ENCODE peak calls at places on chromosomes 4 and X, in six cellular contexts. One of them, this sample, is unnamed.

GRCh38 chr4:34731045-34731444 is 1513.3 kb downstream of the ARAP2 start:
- DNase-seq in MCF 10A: peak
- DNase-seq in ascending aorta: no peak
- DNase-seq in tibial artery: no peak
- DNase-seq in CD14-positive monocyte: no peak
- DNase-seq in SK-N-SH: no peak
- DNase-seq in this sample: peak

GRCh38 chr4:76706581-76706980 is 191.4 kb downstream of the SOWAHB start:
- DNase-seq in MCF 10A: peak
- DNase-seq in ascending aorta: no peak
- DNase-seq in tibial artery: no peak
- DNase-seq in CD14-positive monocyte: no peak
- DNase-seq in SK-N-SH: no peak
- DNase-seq in this sample: peak

GRCh38 chrX:119041175-119041574 is 31.6 kb upstream of the CT47C1 start:
- DNase-seq in MCF 10A: peak
- DNase-seq in ascending aorta: peak
- DNase-seq in tibial artery: peak
- DNase-seq in CD14-positive monocyte: peak
- DNase-seq in SK-N-SH: no peak
- DNase-seq in this sample: peak

GRCh38 chr4:5504486-5504885 is 203.9 kb downstream of the EVC2 start:
- DNase-seq in MCF 10A: peak
- DNase-seq in ascending aorta: no peak
- DNase-seq in tibial artery: no peak
- DNase-seq in CD14-positive monocyte: no peak
- DNase-seq in SK-N-SH: no peak
- DNase-seq in this sample: peak

GRCh38 chrX:118216086-118216485 is 99.5 kb upstream of the KLHL13 start:
- DNase-seq in MCF 10A: no peak
- DNase-seq in ascending aorta: no peak
- DNase-seq in tibial artery: no peak
- DNase-seq in CD14-positive monocyte: no peak
- DNase-seq in SK-N-SH: no peak
- DNase-seq in this sample: no peak

GRCh38 chr4:83852085-83852451 is 316.2 kb downstream of the GPAT3 start:
- DNase-seq in MCF 10A: peak
- DNase-seq in ascending aorta: no peak
- DNase-seq in tibial artery: no peak
- DNase-seq in CD14-positive monocyte: no peak
- DNase-seq in SK-N-SH: no peak
- DNase-seq in this sample: peak

GRCh38 chr4:148557793-148558192 is 115.6 kb upstream of the NR3C2 start:
- DNase-seq in MCF 10A: no peak
- DNase-seq in ascending aorta: no peak
- DNase-seq in tibial artery: no peak
- DNase-seq in CD14-positive monocyte: no peak
- DNase-seq in SK-N-SH: no peak
- DNase-seq in this sample: no peak

GRCh38 chr4:8495803-8496202 is 55.2 kb downstream of the TRMT44 start:
- DNase-seq in MCF 10A: no peak
- DNase-seq in ascending aorta: no peak
- DNase-seq in tibial artery: no peak
- DNase-seq in CD14-positive monocyte: no peak
- DNase-seq in SK-N-SH: no peak
- DNase-seq in this sample: no peak

GRCh38 chr4:36303430-36304137 is 22.2 kb downstream of the DTHD1 start:
- DNase-seq in MCF 10A: no peak
- DNase-seq in ascending aorta: no peak
- DNase-seq in tibial artery: no peak
- DNase-seq in CD14-positive monocyte: no peak
- DNase-seq in SK-N-SH: no peak
- DNase-seq in this sample: no peak

GRCh38 chr4:170374770-170375169 is 285.0 kb upstream of the AADAT start:
- DNase-seq in MCF 10A: peak
- DNase-seq in ascending aorta: no peak
- DNase-seq in tibial artery: no peak
- DNase-seq in CD14-positive monocyte: no peak
- DNase-seq in SK-N-SH: peak
- DNase-seq in this sample: peak

GRCh38 chrX:155679715-155680114 is 67.0 kb upstream of the TMLHE start:
- DNase-seq in MCF 10A: no peak
- DNase-seq in ascending aorta: no peak
- DNase-seq in tibial artery: no peak
- DNase-seq in CD14-positive monocyte: no peak
- DNase-seq in SK-N-SH: no peak
- DNase-seq in this sample: no peak

GRCh38 chr4:181966084-181966483 is 277.1 kb upstream of the TENM3 start:
- DNase-seq in MCF 10A: peak
- DNase-seq in ascending aorta: no peak
- DNase-seq in tibial artery: no peak
- DNase-seq in CD14-positive monocyte: no peak
- DNase-seq in SK-N-SH: peak
- DNase-seq in this sample: no peak

GRCh38 chrX:105636667-105637066 is 185.7 kb upstream of the NRK start:
- DNase-seq in MCF 10A: peak
- DNase-seq in ascending aorta: no peak
- DNase-seq in tibial artery: no peak
- DNase-seq in CD14-positive monocyte: no peak
- DNase-seq in SK-N-SH: no peak
- DNase-seq in this sample: no peak

GRCh38 chr4:87118421-87118820 is 102.0 kb downstream of the KLHL8 start:
- DNase-seq in MCF 10A: no peak
- DNase-seq in ascending aorta: no peak
- DNase-seq in tibial artery: no peak
- DNase-seq in CD14-positive monocyte: no peak
- DNase-seq in SK-N-SH: no peak
- DNase-seq in this sample: no peak

GRCh38 chr4:142404191-142404611 is 441.9 kb downstream of the INPP4B start:
- DNase-seq in MCF 10A: peak
- DNase-seq in ascending aorta: peak
- DNase-seq in tibial artery: no peak
- DNase-seq in CD14-positive monocyte: no peak
- DNase-seq in SK-N-SH: no peak
- DNase-seq in this sample: peak

GRCh38 chr4:140013088-140013487 is 140.9 kb downstream of the MAML3 start:
- DNase-seq in MCF 10A: no peak
- DNase-seq in ascending aorta: no peak
- DNase-seq in tibial artery: no peak
- DNase-seq in CD14-positive monocyte: no peak
- DNase-seq in SK-N-SH: no peak
- DNase-seq in this sample: no peak

GRCh38 chrX:5458300-5458699 is 770.4 kb downstream of the NLGN4X start:
- DNase-seq in MCF 10A: no peak
- DNase-seq in ascending aorta: no peak
- DNase-seq in tibial artery: no peak
- DNase-seq in CD14-positive monocyte: no peak
- DNase-seq in SK-N-SH: peak
- DNase-seq in this sample: no peak
- TF ChIP-seq CTCF in MCF 10A: no peak
- TF ChIP-seq CTCF in ascending aorta: no peak
- TF ChIP-seq CTCF in tibial artery: no peak
- TF ChIP-seq CTCF in CD14-positive monocyte: no peak
- TF ChIP-seq CTCF in SK-N-SH: no peak
- TF ChIP-seq CTCF in this sample: no peak

DNA sequence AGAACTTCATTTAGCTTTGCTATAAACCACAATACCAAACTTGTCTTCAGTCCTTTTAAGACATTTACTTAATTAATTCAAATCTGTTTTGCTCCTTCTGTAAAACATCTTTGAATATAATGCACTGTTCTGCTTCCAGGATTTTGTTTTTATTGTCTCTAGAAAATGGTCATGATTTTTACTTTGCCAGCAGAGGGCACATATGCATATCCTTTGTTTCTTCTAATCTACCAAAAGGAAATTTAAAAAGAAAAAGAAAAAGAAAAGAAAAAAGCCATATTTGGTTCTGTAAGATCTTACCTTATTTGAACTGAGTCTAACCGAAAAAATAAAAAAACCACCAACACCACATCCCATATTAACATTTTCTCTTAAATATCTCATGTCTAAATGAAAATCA is 101.9 kb upstream of the CCSER1 start:
- DNase-seq in MCF 10A: peak
- DNase-seq in ascending aorta: no peak
- DNase-seq in tibial artery: no peak
- DNase-seq in CD14-positive monocyte: no peak
- DNase-seq in SK-N-SH: no peak
- DNase-seq in this sample: peak
- TF ChIP-seq CTCF in MCF 10A: peak
- TF ChIP-seq CTCF in ascending aorta: no peak
- TF ChIP-seq CTCF in tibial artery: no peak
- TF ChIP-seq CTCF in CD14-positive monocyte: peak
- TF ChIP-seq CTCF in SK-N-SH: peak
- TF ChIP-seq CTCF in this sample: peak

GRCh38 chrX:18410038-18410437 is 15.4 kb upstream of the CDKL5 start:
- DNase-seq in MCF 10A: peak
- DNase-seq in ascending aorta: no peak
- DNase-seq in tibial artery: no peak
- DNase-seq in CD14-positive monocyte: no peak
- DNase-seq in SK-N-SH: peak
- DNase-seq in this sample: peak
- TF ChIP-seq CTCF in MCF 10A: peak
- TF ChIP-seq CTCF in ascending aorta: peak
- TF ChIP-seq CTCF in tibial artery: peak
- TF ChIP-seq CTCF in CD14-positive monocyte: no peak
- TF ChIP-seq CTCF in SK-N-SH: peak
- TF ChIP-seq CTCF in this sample: peak

GRCh38 chrX:73851014-73852009 is 288.3 kb downstream of the CHIC1 start:
- DNase-seq in MCF 10A: peak
- DNase-seq in ascending aorta: peak
- DNase-seq in tibial artery: no peak
- DNase-seq in CD14-positive monocyte: no peak
- DNase-seq in SK-N-SH: peak
- DNase-seq in this sample: no peak

GRCh38 chrX:73852022-73852421 is 289.0 kb downstream of the CHIC1 start:
- DNase-seq in MCF 10A: no peak
- DNase-seq in ascending aorta: no peak
- DNase-seq in tibial artery: no peak
- DNase-seq in CD14-positive monocyte: no peak
- DNase-seq in SK-N-SH: no peak
- DNase-seq in this sample: no peak

GRCh38 chrX:73849054-73849453 is 286.1 kb downstream of the CHIC1 start:
- DNase-seq in MCF 10A: no peak
- DNase-seq in ascending aorta: no peak
- DNase-seq in tibial artery: no peak
- DNase-seq in CD14-positive monocyte: no peak
- DNase-seq in SK-N-SH: no peak
- DNase-seq in this sample: no peak

GRCh38 chrX:73850124-73851013 is 287.4 kb downstream of the CHIC1 start:
- DNase-seq in MCF 10A: peak
- DNase-seq in ascending aorta: no peak
- DNase-seq in tibial artery: no peak
- DNase-seq in CD14-positive monocyte: no peak
- DNase-seq in SK-N-SH: peak
- DNase-seq in this sample: peak

GRCh38 chrX:73847991-73848390 is 285.0 kb downstream of the CHIC1 start:
- DNase-seq in MCF 10A: no peak
- DNase-seq in ascending aorta: no peak
- DNase-seq in tibial artery: no peak
- DNase-seq in CD14-positive monocyte: no peak
- DNase-seq in SK-N-SH: no peak
- DNase-seq in this sample: no peak
- TF ChIP-seq CTCF in MCF 10A: no peak
- TF ChIP-seq CTCF in ascending aorta: no peak
- TF ChIP-seq CTCF in tibial artery: no peak
- TF ChIP-seq CTCF in CD14-positive monocyte: no peak
- TF ChIP-seq CTCF in SK-N-SH: no peak
- TF ChIP-seq CTCF in this sample: no peak

GRCh38 chr4:173073939-173074500 is 94.6 kb upstream of the GALNT7 start:
- DNase-seq in MCF 10A: no peak
- DNase-seq in ascending aorta: no peak
- DNase-seq in tibial artery: no peak
- DNase-seq in CD14-positive monocyte: no peak
- DNase-seq in SK-N-SH: no peak
- DNase-seq in this sample: no peak

GRCh38 chr4:173076903-173077629 is 91.5 kb upstream of the GALNT7 start:
- DNase-seq in MCF 10A: peak
- DNase-seq in ascending aorta: no peak
- DNase-seq in tibial artery: no peak
- DNase-seq in CD14-positive monocyte: no peak
- DNase-seq in SK-N-SH: no peak
- DNase-seq in this sample: peak

GRCh38 chr4:173074501-173074946 is 94.1 kb upstream of the GALNT7 start:
- DNase-seq in MCF 10A: peak
- DNase-seq in ascending aorta: no peak
- DNase-seq in tibial artery: no peak
- DNase-seq in CD14-positive monocyte: peak
- DNase-seq in SK-N-SH: no peak
- DNase-seq in this sample: peak
- TF ChIP-seq CTCF in MCF 10A: no peak
- TF ChIP-seq CTCF in ascending aorta: no peak
- TF ChIP-seq CTCF in tibial artery: no peak
- TF ChIP-seq CTCF in CD14-positive monocyte: no peak
- TF ChIP-seq CTCF in SK-N-SH: no peak
- TF ChIP-seq CTCF in this sample: no peak

DNA sequence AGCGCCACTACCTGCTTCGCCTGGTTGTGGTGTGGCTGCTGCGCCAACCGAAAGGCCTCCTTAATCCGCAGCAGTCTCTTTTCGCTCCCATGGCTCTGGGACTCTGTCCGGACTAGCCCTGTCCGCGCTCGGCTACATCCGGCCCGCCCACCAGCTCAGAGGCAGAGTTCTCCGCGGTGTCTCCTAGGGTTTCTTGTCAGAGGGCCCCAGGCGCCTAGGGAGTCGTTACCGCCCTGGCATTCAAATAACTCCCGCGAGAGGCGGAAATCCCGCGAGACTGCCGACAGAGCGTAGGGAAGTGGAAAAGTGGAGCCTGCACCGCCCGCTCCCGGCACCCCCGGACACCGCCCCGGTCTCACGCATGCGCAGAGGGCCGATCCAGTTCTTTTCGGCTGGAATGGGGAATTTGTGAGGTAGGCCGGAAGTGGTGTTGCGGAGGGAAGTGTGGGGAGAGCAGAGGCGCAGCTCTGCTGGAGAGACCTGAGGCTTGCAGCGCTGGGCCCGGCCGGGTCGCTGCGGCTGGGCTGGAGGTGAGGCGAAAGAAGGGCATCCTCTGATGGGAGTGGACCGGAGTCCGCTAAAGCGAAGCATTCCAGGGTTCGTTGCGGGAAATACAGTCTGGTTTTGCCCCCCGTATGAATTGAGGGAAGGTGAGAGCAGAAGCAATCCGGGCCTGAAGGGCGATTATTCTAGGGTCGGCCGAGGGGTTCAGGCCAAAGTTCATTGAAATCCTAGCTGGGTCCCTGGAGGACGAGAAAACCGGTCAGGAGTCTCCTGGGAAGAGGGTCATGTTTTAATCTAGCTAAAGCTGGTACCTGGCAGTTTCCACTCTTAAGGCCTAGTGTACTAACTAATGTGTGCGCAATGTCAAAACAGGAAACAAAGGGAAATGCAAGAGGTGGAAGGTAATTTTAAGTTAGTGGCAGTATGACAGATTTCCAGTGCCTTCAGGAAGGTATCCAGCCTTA is at the start of gene FAM200B:
- DNase-seq in MCF 10A: peak
- DNase-seq in ascending aorta: peak
- DNase-seq in tibial artery: peak
- DNase-seq in CD14-positive monocyte: peak
- DNase-seq in SK-N-SH: peak
- DNase-seq in this sample: peak
- TF ChIP-seq CTCF in MCF 10A: no peak
- TF ChIP-seq CTCF in ascending aorta: no peak
- TF ChIP-seq CTCF in tibial artery: peak
- TF ChIP-seq CTCF in CD14-positive monocyte: no peak
- TF ChIP-seq CTCF in SK-N-SH: peak
- TF ChIP-seq CTCF in this sample: peak